ENCODE peak calls at places on chromosomes 12 and 14, in five cellular contexts. One of them, this sample, is unnamed.

GRCh38 chr12:89333564-89334252 is 18.6 kb downstream of the DUSP6 start:
- DNase-seq in colonic mucosa: peak; percentile 45
- DNase-seq in HEK293T: no peak
- DNase-seq in dorsolateral prefrontal cortex: no peak
- DNase-seq in mesendoderm: no peak
- DNase-seq in this sample: peak; percentile 43

GRCh38 chr12:14367097-14367661 is 1.7 kb downstream of the ATF7IP start:
- DNase-seq in colonic mucosa: no peak
- DNase-seq in HEK293T: no peak
- DNase-seq in mesendoderm: no peak
- DNase-seq in dorsolateral prefrontal cortex: no peak
- DNase-seq in this sample: no peak

GRCh38 chr14:95098984-95099599 is 58.2 kb downstream of the DICER1 start:
- DNase-seq in colonic mucosa: peak; percentile 65
- DNase-seq in mesendoderm: peak; percentile 84
- DNase-seq in HEK293T: peak; percentile 65
- DNase-seq in dorsolateral prefrontal cortex: peak; percentile 63
- DNase-seq in this sample: peak; percentile 86

GRCh38 chr14:99063620-99064225 is 208.3 kb downstream of the BCL11B start:
- DNase-seq in colonic mucosa: no peak
- DNase-seq in dorsolateral prefrontal cortex: no peak
- DNase-seq in mesendoderm: no peak
- DNase-seq in HEK293T: no peak
- DNase-seq in this sample: no peak

GRCh38 chr12:78209851-78210493 is 379.3 kb downstream of the NAV3 start:
- DNase-seq in mesendoderm: no peak
- DNase-seq in dorsolateral prefrontal cortex: peak; percentile 55
- DNase-seq in HEK293T: no peak
- DNase-seq in colonic mucosa: no peak
- DNase-seq in this sample: no peak

GRCh38 chr14:20512139-20512905 is 7.0 kb downstream of the RNASE10 start:
- DNase-seq in mesendoderm: no peak
- DNase-seq in dorsolateral prefrontal cortex: no peak
- DNase-seq in colonic mucosa: no peak
- DNase-seq in HEK293T: no peak
- DNase-seq in this sample: no peak

GRCh38 chr12:120367924-120368788 is 808 bp downstream of the MSI1 start:
- DNase-seq in mesendoderm: peak; percentile 53
- DNase-seq in colonic mucosa: no peak
- DNase-seq in HEK293T: peak; percentile 26
- DNase-seq in dorsolateral prefrontal cortex: no peak
- DNase-seq in this sample: peak; percentile 44

GRCh38 chr12:115910057-115910456 is 367.4 kb downstream of the MED13L start:
- DNase-seq in mesendoderm: peak; percentile 87
- DNase-seq in colonic mucosa: no peak
- DNase-seq in dorsolateral prefrontal cortex: no peak
- DNase-seq in HEK293T: no peak
- DNase-seq in this sample: peak; percentile 23

GRCh38 chr14:71235865-71236264 is 328.6 kb downstream of the PCNX1 start:
- DNase-seq in mesendoderm: peak; percentile 53
- DNase-seq in colonic mucosa: no peak
- DNase-seq in HEK293T: no peak
- DNase-seq in dorsolateral prefrontal cortex: peak; percentile 75
- DNase-seq in this sample: peak; percentile 87

GRCh38 chr12:6927999-6928702 is 392 bp downstream of the ATN1 start:
- DNase-seq in HEK293T: no peak
- DNase-seq in dorsolateral prefrontal cortex: no peak
- DNase-seq in colonic mucosa: no peak
- DNase-seq in mesendoderm: no peak
- DNase-seq in this sample: peak; percentile 48

GRCh38 chr14:75995372-75996041 is 9.9 kb downstream of the IFT43 start:
- DNase-seq in mesendoderm: no peak
- DNase-seq in colonic mucosa: no peak
- DNase-seq in HEK293T: no peak
- DNase-seq in dorsolateral prefrontal cortex: no peak
- DNase-seq in this sample: no peak

GRCh38 chr14:69996197-69996596 is 117.0 kb downstream of the SMOC1 start:
- DNase-seq in HEK293T: no peak
- DNase-seq in colonic mucosa: no peak
- DNase-seq in dorsolateral prefrontal cortex: no peak
- DNase-seq in mesendoderm: no peak
- DNase-seq in this sample: no peak

GRCh38 chr14:101209594-101209993 is 306.1 kb upstream of the RTL1 start:
- DNase-seq in mesendoderm: no peak
- DNase-seq in dorsolateral prefrontal cortex: no peak
- DNase-seq in colonic mucosa: no peak
- DNase-seq in HEK293T: no peak
- DNase-seq in this sample: no peak

GRCh38 chr12:18296201-18296908 is 35.0 kb downstream of the PIK3C2G start:
- DNase-seq in dorsolateral prefrontal cortex: no peak
- DNase-seq in colonic mucosa: no peak
- DNase-seq in HEK293T: no peak
- DNase-seq in mesendoderm: no peak
- DNase-seq in this sample: no peak

GRCh38 chr12:98803468-98804209 is 158.5 kb downstream of the APAF1 start:
- DNase-seq in colonic mucosa: no peak
- DNase-seq in HEK293T: no peak
- DNase-seq in mesendoderm: no peak
- DNase-seq in dorsolateral prefrontal cortex: no peak
- DNase-seq in this sample: no peak

This sample was measured in neural progenitor cell.